ENCODE peak calls at places on chromosomes 1 and 21, in seven cellular contexts. B is HCT116, M is SK-N-SH, A is H1, V is K562, Y is HepG2, J is GM12878. E is an unnamed sample.
A peak's percentile ranks its signal among the peaks of the same experiment; 100 is the strongest.

GRCh38 chr1:54358503-54359168 is 47.6 kb downstream of the SSBP3 start:
- DNase-seq in A (no peak), J (no peak), B (no peak), M (no peak), Y (no peak), V (no peak), E (no peak)

GRCh38 chr1:222043444-222044292 is 301.8 kb upstream of the DUSP10 start:
- DNase-seq in J (no peak), Y (no peak), A (no peak), V (no peak), B (no peak), M (peak; percentile 76), E (no peak)

GRCh38 chr21:38355992-38356781 is 99.4 kb downstream of the KCNJ15 start:
- DNase-seq in J (peak; percentile 17), B (peak; percentile 23), A (peak; percentile 34), Y (peak; percentile 28), M (peak; percentile 85), V (peak; percentile 92), E (peak; percentile 77)

GRCh38 chr1:226966683-226967082 is 26.6 kb downstream of the COQ8A start:
- DNase-seq in J (no peak), B (no peak), V (no peak), Y (no peak), M (no peak), A (no peak), E (no peak)

GRCh38 chr1:193927550-193927949 is 741.1 kb upstream of the B3GALT2 start:
- DNase-seq in M (no peak), Y (no peak), V (no peak), A (no peak), J (no peak), B (peak; percentile 2), E (peak; percentile 35)

GRCh38 chr1:59716551-59717231 is 98.1 kb upstream of the HOOK1 start:
- DNase-seq in A (no peak), V (no peak), M (no peak), Y (no peak), B (no peak), J (no peak), E (no peak)

GRCh38 chr1:232150770-232151548 is 479.0 kb downstream of the SIPA1L2 start:
- DNase-seq in M (no peak), B (no peak), J (no peak), Y (no peak), A (no peak), V (no peak), E (no peak)

GRCh38 chr1:212700892-212701819 is 1.5 kb upstream of the BATF3 start:
- DNase-seq in A (peak; percentile 17), B (no peak), M (peak; percentile 65), J (no peak), Y (no peak), V (peak; percentile 11), E (peak; percentile 40)

GRCh38 chr1:6922096-6922931 is 137.1 kb downstream of the CAMTA1 start:
- DNase-seq in A (no peak), Y (no peak), M (peak; percentile 63), V (no peak), J (no peak), B (no peak), E (no peak)

GRCh38 chr1:114345930-114346479 is 165.0 kb downstream of the TRIM33 start:
- DNase-seq in B (no peak), A (no peak), M (peak; percentile 64), V (peak; percentile 42), J (no peak), Y (no peak), E (no peak)

GRCh38 chr1:43671626-43672330 is 21.8 kb downstream of the KDM4A start:
- DNase-seq in J (no peak), M (peak; percentile 26), A (no peak), B (no peak), V (no peak), Y (no peak), E (no peak)

GRCh38 chr21:46022551-46023107 is 41.1 kb downstream of the COL6A1 start:
- DNase-seq in B (no peak), Y (peak; percentile 6), M (no peak), A (no peak), J (no peak), V (peak; percentile 95), E (peak; percentile 43)

GRCh38 chr1:19250629-19251304 is 557 bp downstream of the EMC1 start:
- DNase-seq in V (peak; percentile 56), J (no peak), B (no peak), M (no peak), A (no peak), Y (peak; percentile 18), E (no peak)

GRCh38 chr1:19909971-19910370 is 13.4 kb downstream of the PLA2G2E start:
- DNase-seq in M (no peak), J (no peak), B (no peak), A (no peak), Y (no peak), V (no peak), E (no peak)

GRCh38 chr1:166701603-166702090 is 137.6 kb upstream of the POGK start:
- DNase-seq in V (no peak), Y (no peak), B (no peak), J (no peak), A (no peak), M (no peak), E (no peak)

GRCh38 chr1:192698731-192699130 is 62.8 kb downstream of the RGS13 start:
- DNase-seq in Y (peak; percentile 72), V (no peak), A (no peak), J (no peak), M (no peak), B (no peak), E (no peak)

GRCh38 chr1:212482006-212482351 is 49.3 kb downstream of the NENF start:
- DNase-seq in V (no peak), M (no peak), A (no peak), Y (no peak), B (no peak), J (no peak), E (no peak)

GRCh38 chr1:102045752-102046151 is 49.0 kb upstream of the OLFM3 start:
- DNase-seq in V (no peak), A (no peak), M (no peak), J (no peak), Y (no peak), B (no peak), E (no peak)
- TF ChIP-seq JUND in V (no peak), A (no peak), M (no peak), J (no peak), Y (no peak), B (no peak), E (no peak)

GRCh38 chr1:10045480-10046355 is 13.0 kb downstream of the UBE4B start:
- DNase-seq in V (peak; percentile 52), M (no peak), B (no peak), J (no peak), Y (no peak), A (no peak), E (no peak)

GRCh38 chr1:10046356-10047085 is 13.8 kb downstream of the UBE4B start:
- DNase-seq in V (no peak), M (no peak), Y (no peak), A (no peak), J (no peak), B (no peak), E (no peak)

GRCh38 chr1:10048601-10049000 is 15.8 kb downstream of the UBE4B start:
- DNase-seq in M (no peak), Y (no peak), J (no peak), B (no peak), V (no peak), A (no peak), E (no peak)

GRCh38 chr1:10042746-10043145 is 10.0 kb downstream of the UBE4B start:
- DNase-seq in A (no peak), V (no peak), M (no peak), B (no peak), Y (no peak), J (no peak), E (no peak)
- TF ChIP-seq JUND in A (no peak), V (no peak), M (no peak), B (no peak), Y (no peak), J (no peak), E (no peak)

GRCh38 chr1:77026640-77027039 is 159.4 kb downstream of the ST6GALNAC5 start:
- DNase-seq in A (no peak), J (no peak), Y (no peak), V (no peak), B (no peak), M (no peak), E (no peak)

GRCh38 chr1:77027916-77028315 is 160.6 kb downstream of the ST6GALNAC5 start:
- DNase-seq in A (no peak), B (no peak), V (no peak), Y (no peak), M (no peak), J (no peak), E (no peak)

GRCh38 chr1:77030401-77031100 is 163.3 kb downstream of the ST6GALNAC5 start:
- DNase-seq in J (no peak), B (no peak), Y (no peak), M (no peak), V (no peak), A (no peak), E (no peak)

GRCh38 chr1:77026126-77026525 is 158.8 kb downstream of the ST6GALNAC5 start:
- DNase-seq in Y (no peak), B (no peak), J (no peak), M (no peak), A (no peak), V (no peak), E (no peak)

DNA sequence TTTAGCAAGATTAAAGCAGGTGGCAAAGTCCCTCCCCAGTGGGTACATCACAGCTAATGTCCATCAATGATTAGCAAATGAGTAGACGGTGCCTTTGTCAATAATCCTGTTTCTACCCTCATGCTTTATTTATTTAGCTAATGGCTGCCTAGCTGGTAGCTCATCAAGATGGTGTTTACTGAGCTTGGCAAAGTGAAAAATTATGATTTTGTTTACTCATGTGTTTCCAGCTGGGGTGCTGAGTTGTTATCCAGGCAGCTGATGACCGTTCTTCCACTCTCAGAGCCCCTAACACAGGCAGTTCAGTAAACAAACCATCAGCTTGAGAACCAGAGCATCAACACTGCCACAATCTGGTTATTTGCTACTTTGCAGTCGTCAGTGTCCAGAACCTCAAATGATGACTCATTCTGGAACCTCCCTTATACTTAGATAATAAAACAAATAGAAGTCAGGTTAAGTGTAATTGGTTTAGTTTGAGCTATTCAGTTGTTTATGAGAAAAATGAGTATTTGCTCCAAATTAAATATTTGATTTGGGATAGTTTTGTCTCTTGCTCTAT is 163.9 kb downstream of the ST6GALNAC5 start:
- DNase-seq in J (no peak), Y (no peak), M (no peak), V (no peak), A (no peak), B (no peak), E (no peak)
- TF ChIP-seq JUND in J (peak; percentile 9), Y (no peak), M (peak; percentile 27), V (no peak), A (no peak), B (no peak), E (no peak)

DNA sequence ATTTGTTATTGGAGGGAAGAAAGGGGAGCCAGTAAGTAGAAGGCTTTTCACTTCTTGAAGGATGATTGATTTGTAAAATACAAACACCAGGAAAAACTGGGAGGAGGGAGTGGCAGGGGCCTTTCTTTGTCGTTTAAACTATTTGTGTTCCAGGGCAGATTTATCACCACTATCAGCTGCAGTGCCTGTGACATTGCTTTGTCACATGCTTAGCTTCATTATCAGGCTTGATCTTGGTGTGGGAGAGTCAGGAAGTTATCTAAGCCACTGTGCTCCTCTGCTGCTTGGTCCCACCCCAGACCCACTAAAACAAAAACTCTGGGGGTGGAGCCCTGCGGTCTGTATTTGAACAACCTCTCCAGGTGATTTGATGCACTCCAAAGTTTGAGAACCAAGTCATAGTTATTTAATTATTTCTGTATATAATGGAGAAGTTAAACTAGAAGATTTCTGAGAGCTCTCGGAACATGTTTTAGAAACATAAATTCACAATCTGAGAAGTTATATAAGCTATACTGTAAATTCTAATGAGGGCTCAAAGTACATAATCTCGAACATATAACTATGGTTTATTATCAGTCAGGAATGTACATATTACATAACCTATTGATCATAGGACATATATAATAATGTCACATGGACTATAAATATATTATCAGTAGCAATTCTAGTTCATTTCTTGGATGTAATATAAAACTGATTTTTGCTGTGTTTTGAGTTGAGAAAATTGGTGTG is 87.9 kb downstream of the CDC14A start:
- DNase-seq in V (peak; percentile 44), B (no peak), M (peak; percentile 35), A (no peak), J (no peak), Y (peak; percentile 2), E (no peak)
- TF ChIP-seq JUND in V (peak; percentile 79), B (no peak), M (no peak), A (no peak), J (no peak), Y (no peak), E (no peak)